ENCODE peak calls at places on chromosomes 3 and 15, in four cellular contexts. One of them, this sample, is unnamed.

GRCh38 chr3:186261638-186262037 is 100.4 kb downstream of the DGKG start:
- DNase-seq in K562: peak; percentile 14
- DNase-seq in HCT116: no peak
- DNase-seq in H1: no peak
- DNase-seq in this sample: no peak

GRCh38 chr15:77831989-77832388 is 199.3 kb upstream of the LINGO1 start:
- DNase-seq in K562: no peak
- DNase-seq in HCT116: no peak
- DNase-seq in H1: no peak
- DNase-seq in this sample: no peak

GRCh38 chr15:67750371-67750770 is 74.9 kb upstream of the SKOR1 start:
- DNase-seq in K562: no peak
- DNase-seq in H1: no peak
- DNase-seq in HCT116: no peak
- DNase-seq in this sample: peak; percentile 32

GRCh38 chr3:58342676-58343075 is 10.0 kb downstream of the PXK start:
- DNase-seq in HCT116: no peak
- DNase-seq in H1: no peak
- DNase-seq in K562: no peak
- DNase-seq in this sample: no peak

GRCh38 chr3:16511561-16512434 is 1.7 kb downstream of the RFTN1 start:
- DNase-seq in K562: no peak
- DNase-seq in HCT116: no peak
- DNase-seq in H1: no peak
- DNase-seq in this sample: no peak

GRCh38 chr15:101009176-101009575 is 90.0 kb downstream of the LRRK1 start:
- DNase-seq in K562: no peak
- DNase-seq in HCT116: no peak
- DNase-seq in H1: no peak
- DNase-seq in this sample: no peak

GRCh38 chr3:197713477-197713822 is 23.3 kb downstream of the RUBCN start:
- DNase-seq in K562: no peak
- DNase-seq in H1: no peak
- DNase-seq in HCT116: no peak
- DNase-seq in this sample: no peak

GRCh38 chr3:129052675-129053074 is 7.9 kb upstream of the GP9 start:
- DNase-seq in K562: no peak
- DNase-seq in H1: no peak
- DNase-seq in HCT116: no peak
- DNase-seq in this sample: no peak

GRCh38 chr15:33679065-33679464 is 289.2 kb upstream of the CHRM5 start:
- DNase-seq in K562: no peak
- DNase-seq in HCT116: no peak
- DNase-seq in H1: no peak
- DNase-seq in this sample: no peak

GRCh38 chr15:40115670-40116093 is 7.0 kb upstream of the BMF start:
- DNase-seq in HCT116: no peak
- DNase-seq in K562: no peak
- DNase-seq in H1: no peak
- DNase-seq in this sample: no peak

GRCh38 chr3:9500108-9501050 is 53.2 kb downstream of the LHFPL4 start:
- DNase-seq in K562: peak; percentile 88
- DNase-seq in H1: peak; percentile 99
- DNase-seq in HCT116: peak; percentile 48
- DNase-seq in this sample: peak; percentile 79

GRCh38 chr3:107816082-107816481 is 274.7 kb downstream of the CD47 start:
- DNase-seq in K562: no peak
- DNase-seq in H1: no peak
- DNase-seq in HCT116: no peak
- DNase-seq in this sample: no peak

GRCh38 chr15:89665449-89666146 is 10.3 kb upstream of the KIF7 start:
- DNase-seq in K562: no peak
- DNase-seq in HCT116: no peak
- DNase-seq in H1: peak; percentile 79
- DNase-seq in this sample: peak; percentile 25

GRCh38 chr15:43977072-43977884 is 150.5 kb downstream of the WDR76 start:
- DNase-seq in H1: no peak
- DNase-seq in K562: no peak
- DNase-seq in HCT116: peak; percentile 48
- DNase-seq in this sample: peak; percentile 2

GRCh38 chr15:88543065-88543776 is 3.3 kb downstream of the DET1 start:
- DNase-seq in K562: no peak
- DNase-seq in H1: no peak
- DNase-seq in HCT116: no peak
- DNase-seq in this sample: no peak

GRCh38 chr3:155398046-155398445 is 104.6 kb upstream of the STRIT1 start:
- DNase-seq in H1: no peak
- DNase-seq in HCT116: no peak
- DNase-seq in K562: no peak
- DNase-seq in this sample: no peak

GRCh38 chr15:90141646-90142045 is 39.4 kb upstream of the IDH2 start:
- DNase-seq in H1: no peak
- DNase-seq in HCT116: no peak
- DNase-seq in K562: peak; percentile 26
- DNase-seq in this sample: no peak

GRCh38 chr15:67836477-67836876 is 3.4 kb downstream of the RNU6-1 start:
- DNase-seq in K562: peak; percentile 58
- DNase-seq in H1: peak; percentile 77
- DNase-seq in HCT116: no peak
- DNase-seq in this sample: no peak

GRCh38 chr3:13475871-13476590 is 4.1 kb upstream of the HDAC11 start:
- DNase-seq in H1: no peak
- DNase-seq in K562: no peak
- DNase-seq in HCT116: no peak
- DNase-seq in this sample: no peak

GRCh38 chr15:23467110-23467600 is 20.1 kb upstream of the GOLGA6L2 start:
- DNase-seq in H1: no peak
- DNase-seq in HCT116: peak; percentile 24
- DNase-seq in K562: peak; percentile 7
- DNase-seq in this sample: no peak

GRCh38 chr3:12966847-12967750 is 106.1 kb downstream of the IQSEC1 start:
- DNase-seq in K562: no peak
- DNase-seq in H1: no peak
- DNase-seq in HCT116: no peak
- DNase-seq in this sample: no peak

GRCh38 chr15:30649952-30650929 is 24.3 kb downstream of the ARHGAP11B start:
- DNase-seq in K562: no peak
- DNase-seq in HCT116: no peak
- DNase-seq in H1: no peak
- DNase-seq in this sample: no peak

GRCh38 chr3:151015762-151016161 is 43.2 kb upstream of the CLRN1 start:
- DNase-seq in H1: no peak
- DNase-seq in K562: no peak
- DNase-seq in HCT116: no peak
- DNase-seq in this sample: no peak

GRCh38 chr15:85646538-85647091 is 148.1 kb downstream of the KLHL25 start:
- DNase-seq in HCT116: no peak
- DNase-seq in K562: no peak
- DNase-seq in H1: no peak
- DNase-seq in this sample: no peak

GRCh38 chr15:64284037-64284436 is 71.9 kb downstream of the CSNK1G1 start:
- DNase-seq in HCT116: no peak
- DNase-seq in H1: no peak
- DNase-seq in K562: no peak
- DNase-seq in this sample: no peak

GRCh38 chr15:68080783-68081182 is 26.7 kb downstream of the PIAS1 start:
- DNase-seq in K562: no peak
- DNase-seq in HCT116: no peak
- DNase-seq in H1: no peak
- DNase-seq in this sample: no peak

GRCh38 chr3:3170998-3171397 is 8.5 kb downstream of the CRBN start:
- DNase-seq in H1: no peak
- DNase-seq in K562: no peak
- DNase-seq in HCT116: peak; percentile 33
- DNase-seq in this sample: peak; percentile 11

GRCh38 chr3:118144919-118145318 is 889.7 kb downstream of the IGSF11 start:
- DNase-seq in K562: no peak
- DNase-seq in H1: no peak
- DNase-seq in HCT116: no peak
- DNase-seq in this sample: peak; percentile 15

GRCh38 chr3:153038779-153039178 is 123.2 kb upstream of the RAP2B start:
- DNase-seq in K562: no peak
- DNase-seq in HCT116: no peak
- DNase-seq in H1: no peak
- DNase-seq in this sample: no peak

GRCh38 chr3:185959609-185960517 is 22.0 kb upstream of the TRA2B start:
- DNase-seq in H1: no peak
- DNase-seq in HCT116: no peak
- DNase-seq in K562: peak; percentile 37
- DNase-seq in this sample: no peak

GRCh38 chr3:30222436-30222835 is 384.0 kb upstream of the TGFBR2 start:
- DNase-seq in H1: no peak
- DNase-seq in K562: no peak
- DNase-seq in HCT116: no peak
- DNase-seq in this sample: no peak

GRCh38 chr3:177836671-177837070 is 639.4 kb upstream of the TBL1XR1 start:
- DNase-seq in K562: no peak
- DNase-seq in H1: no peak
- DNase-seq in HCT116: no peak
- DNase-seq in this sample: no peak

GRCh38 chr3:177835917-177836316 is 638.6 kb upstream of the TBL1XR1 start:
- DNase-seq in K562: no peak
- DNase-seq in H1: no peak
- DNase-seq in HCT116: no peak
- DNase-seq in this sample: no peak

GRCh38 chr3:177842302-177842701 is 645.0 kb upstream of the TBL1XR1 start:
- DNase-seq in K562: no peak
- DNase-seq in H1: no peak
- DNase-seq in HCT116: no peak
- DNase-seq in this sample: no peak

GRCh38 chr3:177835008-177835407 is 637.7 kb upstream of the TBL1XR1 start:
- DNase-seq in HCT116: peak; percentile 64
- DNase-seq in H1: no peak
- DNase-seq in K562: no peak
- DNase-seq in this sample: no peak

DNA sequence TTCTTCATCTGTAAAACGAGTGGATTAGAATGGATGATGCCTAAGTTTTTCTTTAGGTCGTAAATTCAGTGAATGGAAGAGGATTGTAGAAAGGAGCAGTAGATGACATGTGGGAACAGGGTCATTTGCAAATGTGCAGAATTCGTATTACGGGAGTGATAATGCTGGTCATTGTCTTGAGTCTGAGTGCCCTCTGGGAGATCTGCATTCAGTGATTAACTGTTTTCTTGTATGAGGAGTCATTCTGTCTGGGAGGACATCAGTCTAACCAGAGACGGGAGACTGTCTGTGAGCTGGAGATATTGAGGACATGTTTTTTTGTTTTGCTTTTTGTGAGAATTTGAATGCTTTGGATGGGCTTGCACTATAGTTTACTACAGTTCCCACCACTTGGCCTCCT is 641.7 kb upstream of the TBL1XR1 start:
- DNase-seq in K562: no peak
- DNase-seq in H1: no peak
- DNase-seq in HCT116: no peak
- DNase-seq in this sample: no peak
- TF ChIP-seq YY1 in K562: no peak
- TF ChIP-seq YY1 in H1: no peak
- TF ChIP-seq YY1 in HCT116: no peak
- TF ChIP-seq YY1 in this sample: no peak

GRCh38 chr15:65908876-65909275 is 39.6 kb downstream of the RAB11A start:
- DNase-seq in HCT116: no peak
- DNase-seq in H1: peak; percentile 28
- DNase-seq in K562: no peak
- DNase-seq in this sample: no peak

GRCh38 chr15:65913631-65914199 is 44.4 kb downstream of the RAB11A start:
- DNase-seq in H1: no peak
- DNase-seq in K562: no peak
- DNase-seq in HCT116: no peak
- DNase-seq in this sample: no peak

GRCh38 chr15:65909831-65910230 is 40.5 kb downstream of the RAB11A start:
- DNase-seq in K562: no peak
- DNase-seq in H1: no peak
- DNase-seq in HCT116: no peak
- DNase-seq in this sample: no peak

GRCh38 chr15:65912235-65912634 is 42.9 kb downstream of the RAB11A start:
- DNase-seq in H1: no peak
- DNase-seq in K562: no peak
- DNase-seq in HCT116: no peak
- DNase-seq in this sample: no peak

DNA sequence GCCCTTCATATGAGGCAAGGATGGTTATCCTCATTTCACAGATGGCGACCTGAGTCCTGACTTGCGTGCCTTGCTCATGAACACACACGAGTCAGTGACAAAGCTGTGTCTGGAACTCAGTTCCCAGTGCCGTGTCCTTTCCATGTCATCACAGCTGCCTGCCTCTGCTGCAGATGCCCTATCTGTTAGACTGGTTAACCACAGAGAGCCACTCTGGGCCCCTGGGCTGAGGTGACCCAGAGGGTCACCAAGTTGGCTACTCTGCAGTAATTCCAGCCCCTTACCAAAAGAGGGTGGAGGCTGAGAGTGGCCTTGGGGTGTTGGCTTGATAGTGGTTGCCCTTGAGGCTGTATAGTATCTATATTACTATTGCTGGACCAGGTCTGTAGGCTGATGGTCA is 41.0 kb downstream of the RAB11A start:
- DNase-seq in K562: no peak
- DNase-seq in HCT116: no peak
- DNase-seq in H1: no peak
- DNase-seq in this sample: no peak
- TF ChIP-seq ZNF274 in K562: no peak
- TF ChIP-seq ZNF274 in HCT116: no peak
- TF ChIP-seq ZNF274 in H1: no peak
- TF ChIP-seq ZNF274 in this sample: no peak

DNA sequence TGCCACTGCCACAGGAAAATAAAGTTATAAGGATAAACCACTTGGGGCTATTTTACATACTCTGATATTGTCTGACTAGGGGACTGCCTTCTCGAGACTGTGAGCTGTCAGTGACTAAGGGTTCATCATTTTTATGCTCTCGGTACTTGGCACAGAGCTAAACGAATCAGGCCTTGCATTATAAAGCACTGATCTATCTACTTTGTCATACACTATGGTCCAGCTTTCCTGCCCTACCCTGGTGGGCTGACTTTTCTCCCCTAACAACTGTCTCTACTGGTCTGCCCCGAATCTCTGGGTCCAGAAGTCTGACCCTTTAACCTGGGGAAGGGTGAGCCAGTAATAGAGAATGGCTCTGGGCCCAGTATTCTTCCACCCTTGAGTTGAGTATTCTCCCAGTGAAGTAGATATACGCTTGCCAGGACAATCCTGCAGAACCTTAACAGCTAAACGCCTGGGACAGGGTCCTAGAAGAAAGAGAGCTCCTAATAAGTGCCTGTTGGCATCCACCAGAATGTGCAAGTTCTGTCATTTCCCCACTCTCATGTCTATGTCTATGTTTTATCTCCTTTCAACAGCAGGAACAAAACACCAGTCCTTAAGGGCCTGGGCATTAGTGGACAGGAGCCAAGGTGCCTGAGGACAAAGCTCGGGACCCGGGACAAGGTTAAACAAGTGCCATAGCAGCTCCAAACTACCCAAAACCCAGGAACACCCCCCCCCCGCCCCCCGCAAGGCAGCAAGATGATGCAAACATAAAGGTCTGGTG is 1.3 kb downstream of the LARP6 start:
- DNase-seq in H1: no peak
- DNase-seq in K562: no peak
- DNase-seq in HCT116: no peak
- DNase-seq in this sample: no peak
- TF ChIP-seq YY1 in H1: no peak
- TF ChIP-seq YY1 in K562: no peak
- TF ChIP-seq YY1 in HCT116: no peak
- TF ChIP-seq YY1 in this sample: no peak

GRCh38 chr3:149163066-149163465 is 33.6 kb downstream of the HPS3 start:
- DNase-seq in H1: no peak
- DNase-seq in HCT116: no peak
- DNase-seq in K562: no peak
- DNase-seq in this sample: no peak
- TF ChIP-seq ZNF274 in H1: no peak
- TF ChIP-seq ZNF274 in HCT116: no peak
- TF ChIP-seq ZNF274 in K562: no peak
- TF ChIP-seq ZNF274 in this sample: no peak